ENCODE peak calls at places on chromosomes 3 and 15, in six cellular contexts. I is uterus, B is spleen, Y is adrenal gland, H is endothelial cell of umbilical vein, T is stomach. E is an unnamed sample.

GRCh38 chr3:69866988-69867720 is 127.9 kb downstream of the MITF start:
- DNase-seq in I (no peak), B (no peak), Y (no peak), H (no peak), T (no peak), E (no peak)

GRCh38 chr3:184241447-184242296 is 7.1 kb downstream of the ALG3 start:
- DNase-seq in I (no peak), B (peak), Y (peak), H (peak), T (peak), E (peak)

GRCh38 chr15:101420232-101420631 is 69.3 kb downstream of the PCSK6 start:
- DNase-seq in I (no peak), B (no peak), Y (no peak), H (no peak), T (no peak), E (no peak)

GRCh38 chr3:10550705-10551104 is 45.3 kb upstream of the ATP2B2 start:
- DNase-seq in I (no peak), B (no peak), Y (no peak), H (no peak), T (no peak), E (peak)

GRCh38 chr3:38479431-38480092 is 16.6 kb upstream of the EXOG start:
- DNase-seq in I (peak), B (no peak), Y (peak), H (peak), T (peak), E (peak)

GRCh38 chr3:122078235-122078935 is 23.2 kb downstream of the CD86 start:
- DNase-seq in I (no peak), B (no peak), Y (no peak), H (no peak), T (no peak), E (no peak)

GRCh38 chr15:56824174-56824573 is 90.9 kb upstream of the ZNF280D start:
- DNase-seq in I (no peak), B (no peak), Y (no peak), H (no peak), T (no peak), E (no peak)

GRCh38 chr3:113312416-113312815 is 101.1 kb downstream of the BOC start:
- DNase-seq in I (no peak), B (no peak), Y (no peak), H (no peak), T (no peak), E (no peak)

GRCh38 chr3:125123906-125124305 is 68.1 kb upstream of the HEG1 start:
- DNase-seq in I (no peak), B (no peak), Y (no peak), H (no peak), T (no peak), E (no peak)

DNA sequence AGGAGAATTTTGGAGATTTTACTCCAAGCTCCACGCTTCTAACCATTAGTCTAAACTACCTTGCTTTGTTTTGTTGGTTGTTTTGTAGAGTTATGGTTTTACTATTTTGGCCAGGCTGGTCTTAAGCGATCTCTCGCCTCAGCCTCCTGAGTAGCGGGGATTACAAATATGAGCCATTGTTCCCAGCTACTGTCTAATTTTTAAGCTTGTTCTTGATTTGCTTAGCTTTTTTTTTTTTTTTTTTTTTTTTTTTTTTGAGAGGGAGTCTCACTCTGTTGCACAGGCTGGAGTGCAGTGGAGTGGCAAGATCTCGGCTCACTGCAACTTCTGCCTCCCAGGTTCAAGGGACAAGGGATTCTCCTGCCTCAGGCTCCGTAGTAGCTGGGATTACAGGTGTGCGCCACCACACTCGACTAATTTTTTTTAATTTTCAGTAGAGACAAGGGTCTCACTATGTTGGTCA is 28.5 kb downstream of the EFCAB12 start:
- DNase-seq in I (no peak), B (no peak), Y (no peak), H (no peak), T (no peak), E (peak)
- TF ChIP-seq POLR2A in I (no peak), B (no peak), Y (no peak), H (peak), T (no peak), E (peak)

GRCh38 chr15:100334905-100335304 is 6.9 kb downstream of the ADAMTS17 start:
- DNase-seq in I (no peak), B (no peak), Y (no peak), H (no peak), T (no peak), E (no peak)
- TF ChIP-seq CTCF in I (no peak), B (no peak), Y (no peak), H (no peak), T (no peak), E (no peak)

DNA sequence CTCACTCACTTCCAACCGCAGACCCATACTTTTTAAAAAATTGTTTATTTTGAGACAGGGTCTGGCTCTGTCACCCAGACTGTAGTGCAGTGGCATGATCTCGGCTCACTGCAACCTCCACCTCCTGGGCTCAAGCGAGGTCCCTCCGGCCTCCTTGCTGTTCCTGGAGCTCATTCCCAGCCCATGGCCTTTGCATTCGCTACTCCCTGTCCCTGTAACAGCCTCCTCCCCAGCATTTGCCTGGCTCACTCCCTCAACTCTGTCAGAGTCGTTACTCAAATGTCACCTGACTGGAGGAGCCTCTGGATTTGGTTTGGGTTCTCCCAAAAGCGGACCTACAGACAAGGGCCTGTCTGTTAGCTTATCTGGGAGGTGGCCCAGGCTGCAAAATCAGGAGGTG is 432.6 kb upstream of the PROK2 start:
- DNase-seq in I (no peak), B (no peak), Y (no peak), H (no peak), T (no peak), E (no peak)
- TF ChIP-seq POLR2A in I (no peak), B (no peak), Y (no peak), H (no peak), T (no peak), E (no peak)

DNA sequence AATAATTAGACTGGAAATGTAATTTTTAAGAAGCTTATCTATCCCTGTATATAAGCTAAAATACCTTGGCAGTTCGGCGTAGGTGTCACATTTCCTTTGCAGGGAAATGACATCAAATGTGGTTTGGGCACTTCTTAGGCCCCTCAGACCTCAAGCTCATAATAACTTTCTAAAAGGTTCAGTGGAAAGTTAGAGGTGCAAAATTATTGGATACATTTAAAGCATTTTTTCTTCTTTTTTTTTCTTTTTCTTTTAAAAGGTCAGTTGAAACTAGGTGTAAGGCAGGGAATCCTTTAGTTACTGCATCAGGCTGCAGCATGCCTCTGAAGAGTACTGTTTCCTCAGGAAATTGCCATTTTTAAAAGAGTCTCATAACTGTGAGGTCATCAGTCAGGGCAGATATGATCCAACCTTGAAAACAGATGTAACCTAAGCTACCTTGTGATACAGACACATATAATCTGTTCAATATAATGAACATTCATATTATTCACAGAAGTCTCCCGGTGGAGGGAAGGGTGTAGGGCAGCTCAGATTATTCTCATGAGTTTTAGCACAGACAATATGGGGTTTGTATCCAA is 4.8 kb downstream of the SACM1L start:
- DNase-seq in I (no peak), B (no peak), Y (no peak), H (no peak), T (no peak), E (peak)
- TF ChIP-seq CTCF in I (no peak), B (no peak), Y (no peak), H (no peak), T (no peak), E (no peak)

DNA sequence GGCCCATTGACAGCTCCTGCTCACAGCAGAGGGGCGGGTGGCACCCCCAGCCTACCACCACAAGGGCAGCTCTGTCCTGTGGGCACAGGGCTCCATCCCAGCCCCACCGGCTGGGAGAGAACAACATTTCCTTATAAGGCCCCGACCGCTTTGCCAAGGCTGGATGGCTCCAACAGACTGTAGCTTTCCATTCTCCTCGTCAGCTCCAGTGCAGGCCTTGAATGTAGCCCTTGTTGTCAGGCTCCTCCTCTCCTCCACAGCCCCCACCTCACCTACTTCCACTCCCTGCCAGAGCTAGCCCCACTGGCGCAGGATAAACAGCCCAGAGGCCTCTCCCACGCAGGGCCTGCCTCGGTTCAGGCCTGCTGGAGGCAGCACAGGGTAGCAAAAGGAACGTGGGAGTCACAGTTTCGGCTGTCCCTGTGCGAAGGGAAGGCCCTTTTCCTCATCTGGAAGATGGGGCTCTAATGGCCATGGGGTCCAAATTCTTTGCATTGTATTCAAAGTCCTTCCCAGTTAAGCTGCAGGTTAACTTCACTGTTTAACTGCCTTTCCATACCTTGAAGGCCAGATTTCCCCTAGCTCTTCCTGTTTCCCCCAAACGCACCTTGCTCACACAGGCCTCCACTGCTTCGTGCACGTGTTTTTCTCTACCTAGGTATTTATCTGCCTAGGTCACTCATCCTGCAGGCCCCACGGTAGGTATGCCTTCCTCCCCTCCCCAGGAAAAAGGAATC is 101.6 kb upstream of the LPP start:
- DNase-seq in I (peak), B (no peak), Y (peak), H (peak), T (peak), E (peak)
- TF ChIP-seq POLR2A in I (no peak), B (no peak), Y (no peak), H (no peak), T (no peak), E (no peak)

GRCh38 chr15:98416222-98416835 is 232.0 kb upstream of the IGF1R start:
- DNase-seq in I (no peak), B (no peak), Y (no peak), H (no peak), T (no peak), E (no peak)
- TF ChIP-seq CTCF in I (no peak), B (no peak), Y (no peak), H (no peak), T (no peak), E (no peak)

GRCh38 chr15:67067930-67068542 is 2.6 kb downstream of the SMAD3 start:
- DNase-seq in I (no peak), B (no peak), Y (no peak), H (peak), T (no peak), E (no peak)

GRCh38 chr15:67065531-67066005 is at the start of gene SMAD3:
- DNase-seq in I (peak), B (peak), Y (peak), H (peak), T (peak), E (peak)

GRCh38 chr15:67068724-67069400 is 3.5 kb downstream of the SMAD3 start:
- DNase-seq in I (no peak), B (no peak), Y (no peak), H (peak), T (no peak), E (peak)

GRCh38 chr15:67066041-67067021 is 929 bp downstream of the SMAD3 start:
- DNase-seq in I (peak), B (peak), Y (no peak), H (peak), T (no peak), E (no peak)

DNA sequence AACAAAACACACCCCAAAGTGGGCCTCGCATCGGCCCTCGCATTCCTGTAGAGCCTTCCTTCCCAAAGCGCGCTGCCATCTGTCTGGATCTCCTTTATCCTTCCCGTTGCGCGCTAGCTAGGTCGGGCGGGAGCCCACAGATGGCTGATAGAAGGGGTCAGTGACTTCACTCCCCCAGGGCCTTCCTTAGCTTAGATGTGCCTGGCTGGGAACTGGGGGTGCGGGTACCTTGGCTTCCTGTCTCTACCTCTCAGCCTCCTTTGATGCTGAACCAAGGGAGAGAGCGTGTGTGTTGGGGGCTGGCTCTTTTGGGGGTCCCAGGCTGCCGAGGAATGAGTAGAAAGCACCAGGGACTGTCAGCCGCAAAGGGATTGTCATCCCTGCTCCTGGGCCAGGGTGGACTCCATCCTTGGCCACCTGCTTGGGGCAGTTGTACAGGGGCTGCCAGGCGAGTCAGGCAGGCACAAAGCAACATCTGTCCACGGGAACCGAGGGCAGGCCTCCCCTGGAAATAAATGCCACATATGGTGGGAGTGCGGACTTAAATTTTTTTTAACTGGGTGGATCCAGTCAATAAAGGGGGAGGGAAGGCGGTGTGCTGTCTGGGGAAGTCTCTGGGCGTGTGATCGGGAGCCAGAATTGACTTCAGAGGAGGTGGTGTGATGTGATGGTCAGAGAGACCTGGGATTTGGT is 1.9 kb downstream of the SMAD3 start:
- DNase-seq in I (peak), B (no peak), Y (no peak), H (peak), T (no peak), E (no peak)
- TF ChIP-seq POLR2A in I (no peak), B (no peak), Y (no peak), H (no peak), T (no peak), E (no peak)

GRCh38 chr3:134312873-134313838 is 61.1 kb downstream of the AMOTL2 start:
- DNase-seq in I (peak), B (peak), Y (peak), H (peak), T (peak), E (no peak)
- TF ChIP-seq CTCF in I (peak), B (no peak), Y (no peak), H (peak), T (peak), E (no peak)

E was measured in NB4.